ENCODE peak calls at places on chromosomes 1 and 21, in five cellular contexts. O is right lobe of liver, F is Peyer's patch, J is sigmoid colon, K is breast epithelium. B is an unnamed sample.
A peak's percentile ranks its signal among the peaks of the same experiment; 100 is the strongest.

GRCh38 chr1:45412899-45413298 is 72.7 kb upstream of the MUTYH start:
- DNase-seq in O (no peak), F (peak; percentile 30), J (no peak), K (no peak), B (no peak)

GRCh38 chr1:181010789-181011188 is 11.9 kb downstream of the STX6 start:
- DNase-seq in O (no peak), F (no peak), J (no peak), K (no peak), B (no peak)

GRCh38 chr1:172112573-172112972 is 271.3 kb downstream of the DNM3 start:
- DNase-seq in O (no peak), F (no peak), J (no peak), K (no peak), B (no peak)

GRCh38 chr1:204450461-204451257 is 39.0 kb upstream of the PPP1R15B start:
- DNase-seq in O (peak; percentile 59), F (no peak), J (no peak), K (no peak), B (no peak)

GRCh38 chr1:198788561-198789064 is 149.8 kb downstream of the PTPRC start:
- DNase-seq in O (no peak), F (no peak), J (no peak), K (no peak), B (no peak)

GRCh38 chr1:10980094-10980577 is 32.3 kb upstream of the TARDBP start:
- DNase-seq in O (peak; percentile 90), F (no peak), J (peak; percentile 91), K (peak; percentile 81), B (peak; percentile 89)

GRCh38 chr1:183689770-183690204 is 36.7 kb upstream of the APOBEC4 start:
- DNase-seq in O (no peak), F (no peak), J (no peak), K (no peak), B (no peak)

GRCh38 chr1:230067441-230067870 is 418 bp downstream of the GALNT2 start:
- DNase-seq in O (no peak), F (peak; percentile 24), J (peak; percentile 81), K (no peak), B (no peak)

GRCh38 chr1:157505481-157506272 is 46.6 kb downstream of the FCRL5 start:
- DNase-seq in O (peak; percentile 50), F (peak; percentile 60), J (no peak), K (no peak), B (peak; percentile 50)

DNA sequence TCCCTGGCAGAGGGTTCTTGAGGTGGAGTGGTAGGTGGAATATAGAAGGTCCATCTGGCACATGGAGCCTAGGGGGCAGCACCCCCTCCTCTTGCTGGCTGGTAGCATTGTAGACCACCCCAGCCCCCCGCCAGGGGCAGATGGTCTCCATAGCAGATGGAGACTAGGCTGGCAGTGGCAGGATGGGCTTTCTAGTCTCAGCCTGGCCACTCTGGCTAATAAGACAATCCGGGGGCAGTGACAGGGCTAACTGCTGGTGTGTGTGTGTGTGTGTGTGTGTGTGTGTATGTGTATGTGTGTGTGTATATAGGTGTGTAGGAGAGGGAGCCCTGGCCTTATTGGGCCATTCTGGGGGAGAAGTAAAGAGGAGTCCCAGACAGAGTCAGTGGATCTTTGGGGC is 16.1 kb downstream of the UTP11 start:
- DNase-seq in O (no peak), F (no peak), J (peak; percentile 51), K (no peak), B (no peak)
- TF ChIP-seq POLR2A in O (no peak), F (no peak), J (no peak), K (no peak), B (no peak)

GRCh38 chr1:18765725-18766124 is 93.7 kb downstream of the TAS1R2 start:
- DNase-seq in O (no peak), F (no peak), J (no peak), K (no peak), B (no peak)
- H3K27ac ChIP-seq in O (no peak overlapping the region), F (no peak overlapping the region), J (no peak overlapping the region), K (no peak overlapping the region), B (no peak overlapping the region)

DNA sequence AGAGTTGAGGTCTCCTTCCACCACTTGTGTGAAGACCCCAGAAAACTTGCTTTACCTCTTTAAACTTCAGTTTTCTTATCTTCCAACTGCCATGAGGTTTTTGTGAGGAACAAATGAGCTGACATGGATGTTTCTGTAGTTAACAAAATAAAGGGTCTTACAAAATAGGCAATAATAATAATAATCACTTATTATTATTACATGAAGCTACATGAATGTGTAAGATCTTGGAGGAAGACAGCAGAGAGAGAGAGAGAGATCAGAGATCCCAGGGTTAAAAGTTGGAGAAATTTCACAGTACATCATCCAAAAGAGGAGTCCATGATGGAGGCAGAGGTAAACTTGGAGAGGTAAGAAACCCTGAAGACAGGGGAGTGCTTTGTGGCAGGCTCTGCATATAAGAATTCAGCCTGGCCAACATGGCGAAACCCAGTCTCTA is 10.7 kb downstream of the RCC1 start:
- DNase-seq in O (no peak), F (no peak), J (no peak), K (no peak), B (no peak)
- TF ChIP-seq POLR2A in O (no peak), F (no peak), J (no peak), K (no peak), B (no peak)

GRCh38 chr21:15204140-15204774 is 139.5 kb upstream of the NRIP1 start:
- DNase-seq in O (no peak), F (no peak), J (no peak), K (no peak), B (no peak)

GRCh38 chr21:15206514-15206913 is 141.7 kb upstream of the NRIP1 start:
- DNase-seq in O (no peak), F (no peak), J (no peak), K (no peak), B (no peak)

GRCh38 chr21:15203740-15204139 is 138.9 kb upstream of the NRIP1 start:
- DNase-seq in O (no peak), F (no peak), J (no peak), K (no peak), B (no peak)

GRCh38 chr21:15207231-15207630 is 142.4 kb upstream of the NRIP1 start:
- DNase-seq in O (no peak), F (no peak), J (no peak), K (no peak), B (no peak)

DNA sequence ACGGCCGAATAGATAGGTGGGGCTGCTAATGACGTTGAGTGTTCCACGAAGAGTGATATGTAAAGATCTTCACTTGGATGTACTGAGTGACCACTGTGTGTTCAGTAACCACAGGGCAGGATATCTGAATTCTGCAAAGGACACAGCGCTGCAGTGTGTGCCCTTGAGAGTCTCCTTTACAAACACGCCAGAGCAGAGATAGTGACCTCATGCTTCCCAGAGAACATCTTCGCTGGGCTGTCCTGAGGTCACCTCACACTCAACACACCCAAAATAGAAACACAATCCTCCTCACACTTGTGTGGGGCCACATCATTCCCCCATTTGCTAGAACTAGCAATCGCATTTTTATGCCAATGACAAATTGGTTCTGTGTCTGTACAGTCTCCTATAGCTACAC is 140.1 kb upstream of the NRIP1 start:
- DNase-seq in O (no peak), F (no peak), J (no peak), K (no peak), B (no peak)
- H3K27ac ChIP-seq in O (no peak overlapping the region), F (no peak overlapping the region), J (no peak overlapping the region), K (no peak overlapping the region), B (no peak overlapping the region)

GRCh38 chr21:42636931-42637601 is 16.4 kb upstream of the PDE9A start:
- DNase-seq in O (no peak), F (no peak), J (no peak), K (no peak), B (no peak)
- TF ChIP-seq POLR2A in O (no peak), F (no peak), J (no peak), K (no peak), B (no peak)

GRCh38 chr21:25834376-25834775 is 99.6 kb downstream of the GABPA start:
- DNase-seq in O (no peak), F (no peak), J (no peak), K (no peak), B (no peak)
- H3K27ac ChIP-seq in O (no peak overlapping the region), F (no peak overlapping the region), J (no peak overlapping the region), K (no peak overlapping the region), B (no peak overlapping the region)

DNA sequence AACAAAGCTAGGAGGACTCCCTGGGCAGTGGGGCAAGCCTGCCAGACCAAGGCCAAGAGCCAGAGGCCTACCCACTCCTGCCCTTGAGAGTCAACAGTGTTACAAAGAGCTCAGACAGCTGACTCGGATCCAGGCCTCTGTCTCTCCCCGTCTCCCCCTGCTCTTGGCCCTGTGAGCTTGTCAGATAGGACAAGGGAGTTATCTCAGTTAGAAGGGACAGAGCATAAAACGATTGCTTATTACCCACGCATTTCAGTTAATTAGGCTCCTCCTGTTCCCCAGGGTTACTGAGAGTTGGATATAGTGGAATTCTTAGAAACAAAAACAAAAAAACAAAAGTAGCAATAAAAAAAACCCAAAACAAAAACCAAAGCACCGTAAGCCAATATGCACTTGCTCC is 1.3 kb downstream of the SLC41A1 start:
- DNase-seq in O (no peak), F (no peak), J (no peak), K (no peak), B (peak; percentile 72)
- TF ChIP-seq POLR2A in O (no peak), F (no peak), J (no peak), K (no peak), B (no peak)